ENCODE peak calls at places on chromosomes 12 and 14, in four cellular contexts. R, S, X and J are unnamed samples.

GRCh38 chr12:1912580-1913376 is 5.7 kb downstream of the CACNA2D4 start:
- DNase-seq in R (no peak), S (no peak), X (peak), J (no peak)

GRCh38 chr12:24993756-24994155 is 44.9 kb upstream of the BCAT1 start:
- DNase-seq in R (no peak), S (no peak), X (no peak), J (no peak)

GRCh38 chr12:5348057-5348456 is 83.9 kb upstream of the NTF3 start:
- DNase-seq in R (no peak), S (no peak), X (no peak), J (no peak)

GRCh38 chr14:37221073-37221472 is 23.3 kb downstream of the MIPOL1 start:
- DNase-seq in R (no peak), S (no peak), X (no peak), J (no peak)

GRCh38 chr14:103669370-103669769 is 40.4 kb downstream of the KLC1 start:
- DNase-seq in R (no peak), S (no peak), X (no peak), J (no peak)

GRCh38 chr12:63877693-63878092 is 33.2 kb downstream of the SRGAP1 start:
- DNase-seq in R (no peak), S (no peak), X (no peak), J (no peak)

GRCh38 chr12:969821-970220 is 20.3 kb upstream of the RAD52 start:
- DNase-seq in R (no peak), S (no peak), X (no peak), J (no peak)

GRCh38 chr12:10283028-10283427 is 24.6 kb upstream of the KLRD1 start:
- DNase-seq in R (no peak), S (no peak), X (no peak), J (no peak)

GRCh38 chr12:11672361-11672760 is 22.9 kb downstream of the ETV6 start:
- DNase-seq in R (no peak), S (no peak), X (no peak), J (no peak)

GRCh38 chr14:66038214-66038977 is 447.8 kb upstream of the CCDC196 start:
- DNase-seq in R (no peak), S (peak), X (no peak), J (no peak)

GRCh38 chr12:28497889-28498411 is 307.7 kb downstream of the CCDC91 start:
- DNase-seq in R (peak), S (no peak), X (no peak), J (no peak)

GRCh38 chr14:89185919-89186849 is 230.8 kb downstream of the FOXN3 start:
- DNase-seq in R (no peak), S (no peak), X (no peak), J (no peak)

GRCh38 chr14:55580401-55581010 is 499 bp downstream of the KTN1 start:
- DNase-seq in R (no peak), S (no peak), X (peak), J (peak)

GRCh38 chr12:56105503-56105902 is 1.1 kb downstream of the PA2G4 start:
- DNase-seq in R (no peak), S (no peak), X (peak), J (no peak)

GRCh38 chr14:61472801-61473376 is 151.5 kb downstream of the PRKCH start:
- DNase-seq in R (no peak), S (no peak), X (no peak), J (no peak)

GRCh38 chr12:5013206-5013830 is 30.4 kb upstream of the KCNA5 start:
- DNase-seq in R (no peak), S (no peak), X (no peak), J (no peak)

GRCh38 chr12:64609543-64610091 is 678 bp upstream of the RASSF3 start:
- DNase-seq in R (no peak), S (no peak), X (peak), J (no peak)

GRCh38 chr14:92397140-92397815 is 74.3 kb downstream of the SLC24A4 start:
- DNase-seq in R (no peak), S (no peak), X (no peak), J (no peak)

GRCh38 chr12:103739546-103739945 is 101.5 kb downstream of the NT5DC3 start:
- DNase-seq in R (no peak), S (no peak), X (no peak), J (no peak)

GRCh38 chr14:51780741-51781140 is 79.7 kb upstream of the GNG2 start:
- DNase-seq in R (no peak), S (no peak), X (no peak), J (no peak)

GRCh38 chr12:110149104-110149660 is 25.0 kb downstream of the IFT81 start:
- DNase-seq in R (peak), S (no peak), X (no peak), J (no peak)

GRCh38 chr12:96034631-96035282 is 630 bp downstream of the LTA4H start:
- DNase-seq in R (no peak), S (no peak), X (peak), J (no peak)

GRCh38 chr14:63563370-63564026 is 20.3 kb upstream of the PPP2R5E start:
- DNase-seq in R (no peak), S (no peak), X (no peak), J (no peak)

GRCh38 chr12:108802666-108803036 is 54.7 kb downstream of the SSH1 start:
- DNase-seq in R (no peak), S (no peak), X (no peak), J (no peak)

GRCh38 chr12:2520722-2521246 is 274.0 kb upstream of the FKBP4 start:
- DNase-seq in R (no peak), S (no peak), X (no peak), J (no peak)

GRCh38 chr14:63045234-63045611 is at the start of gene KCNH5:
- DNase-seq in R (no peak), S (no peak), X (peak), J (peak)

GRCh38 chr14:101961746-101962502 is 2.4 kb upstream of the DYNC1H1 start:
- DNase-seq in R (no peak), S (no peak), X (no peak), J (no peak)

GRCh38 chr12:29762637-29763300 is 21.0 kb downstream of the TMTC1 start:
- DNase-seq in R (no peak), S (no peak), X (no peak), J (no peak)

GRCh38 chr12:25155031-25155576 is 39.9 kb downstream of the DNAI7 start:
- DNase-seq in R (peak), S (no peak), X (peak), J (peak)

GRCh38 chr12:60205500-60205899 is 609.7 kb downstream of the SLC16A7 start:
- DNase-seq in R (no peak), S (no peak), X (no peak), J (no peak)

GRCh38 chr14:101972126-101972785 is 7.9 kb downstream of the DYNC1H1 start:
- DNase-seq in R (no peak), S (peak), X (peak), J (no peak)

GRCh38 chr14:75334191-75335051 is 55.8 kb downstream of the FOS start:
- DNase-seq in R (peak), S (peak), X (no peak), J (peak)

GRCh38 chr14:73026243-73026844 is 562 bp downstream of the ZFYVE1 start:
- DNase-seq in R (no peak), S (no peak), X (no peak), J (no peak)

GRCh38 chr12:14395059-14395778 is 29.7 kb downstream of the ATF7IP start:
- DNase-seq in R (no peak), S (no peak), X (no peak), J (no peak)

GRCh38 chr12:10909462-10909861 is at the start of gene TAS2R13:
- DNase-seq in R (no peak), S (no peak), X (no peak), J (no peak)

GRCh38 chr14:80942158-80942738 is 710 bp upstream of the CEP128 start:
- DNase-seq in R (no peak), S (no peak), X (no peak), J (no peak)

GRCh38 chr12:16594796-16595195 is 11.2 kb downstream of the LMO3 start:
- DNase-seq in R (no peak), S (no peak), X (no peak), J (no peak)
- TF ChIP-seq SPI1 in R (no peak), S (no peak), X (no peak), J (no peak)

GRCh38 chr12:3869860-3870259 is 3.3 kb downstream of the PARP11 start:
- DNase-seq in R (no peak), S (no peak), X (no peak), J (no peak)

GRCh38 chr12:3869448-3869847 is 3.8 kb downstream of the PARP11 start:
- DNase-seq in R (no peak), S (no peak), X (no peak), J (no peak)

GRCh38 chr12:3872800-3873636 is at the start of gene PARP11:
- DNase-seq in R (peak), S (peak), X (peak), J (peak)
- TF ChIP-seq SPI1 in R (peak), S (peak), X (peak), J (peak)

DNA sequence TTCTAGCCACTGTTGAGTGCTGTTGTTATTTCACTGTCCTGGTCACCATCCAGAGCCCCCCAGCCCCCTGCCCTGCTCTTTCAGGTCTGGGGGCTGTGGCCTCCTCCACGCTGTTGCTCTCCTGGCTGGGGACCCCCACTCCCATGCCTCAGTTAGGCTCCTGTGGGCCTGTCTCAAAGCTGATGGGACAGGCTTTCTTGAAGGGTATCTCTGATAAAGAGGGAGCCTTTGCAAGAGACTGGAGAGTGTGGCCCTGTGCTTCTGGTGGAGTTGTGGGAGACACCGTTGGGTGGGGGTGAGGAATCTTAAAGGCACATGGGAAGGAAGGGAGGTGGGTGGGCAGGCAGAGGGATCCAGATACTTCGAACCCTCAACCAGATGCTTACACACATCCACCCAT is 12.2 kb upstream of the KRT86 start:
- DNase-seq in R (no peak), S (no peak), X (no peak), J (no peak)
- TF ChIP-seq SPI1 in R (no peak), S (no peak), X (no peak), J (no peak)

DNA sequence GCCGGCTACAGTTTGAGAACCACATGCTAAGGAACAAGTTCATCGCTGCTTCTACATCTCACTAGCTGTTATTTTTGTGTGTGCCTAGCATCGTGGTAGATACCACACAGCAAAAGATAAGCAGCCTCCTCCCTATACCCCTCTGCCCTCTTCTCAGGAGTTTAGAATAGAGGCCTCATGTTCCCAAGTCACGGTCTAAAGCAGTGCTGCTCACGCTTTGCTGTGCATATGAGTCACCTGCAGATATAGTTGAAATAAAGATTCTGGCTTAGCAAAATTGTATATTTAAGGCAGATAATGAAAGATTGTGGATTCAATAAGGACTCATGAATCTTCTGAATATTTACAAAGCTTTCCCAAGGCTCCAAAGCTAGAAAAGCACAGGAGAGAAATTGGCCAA is 28.0 kb downstream of the PLEKHG7 start:
- DNase-seq in R (no peak), S (no peak), X (no peak), J (no peak)
- TF ChIP-seq SPI1 in R (no peak), S (no peak), X (no peak), J (no peak)